ENCODE peak calls at places on chromosome 21, in ten cellular contexts. One of them, this sample, is unnamed.

GRCh38 chr21:15355066-15355465 is 290.3 kb upstream of the NRIP1 start:
- DNase-seq in psoas muscle: no peak
- DNase-seq in fibroblast of the aortic adventitia: no peak
- DNase-seq in cardiac fibroblast: no peak
- DNase-seq in AG04450: no peak
- DNase-seq in sigmoid colon: no peak
- DNase-seq in K562: no peak
- DNase-seq in prostate gland: no peak
- DNase-seq in upper lobe of right lung: no peak
- DNase-seq in mammary epithelial cell: no peak
- DNase-seq in this sample: no peak

GRCh38 chr21:31559368-31560119 is 99.9 kb upstream of the SOD1 start:
- DNase-seq in sigmoid colon: peak; percentile 91
- DNase-seq in upper lobe of right lung: peak; percentile 88
- DNase-seq in mammary epithelial cell: peak; percentile 94
- DNase-seq in K562: no peak
- DNase-seq in cardiac fibroblast: peak; percentile 90
- DNase-seq in fibroblast of the aortic adventitia: peak; percentile 87
- DNase-seq in psoas muscle: peak; percentile 87
- DNase-seq in prostate gland: peak; percentile 92
- DNase-seq in AG04450: peak; percentile 42
- DNase-seq in this sample: peak; percentile 96

GRCh38 chr21:38333290-38334272 is 76.8 kb downstream of the KCNJ15 start:
- DNase-seq in upper lobe of right lung: no peak
- DNase-seq in K562: no peak
- DNase-seq in fibroblast of the aortic adventitia: peak; percentile 44
- DNase-seq in AG04450: no peak
- DNase-seq in sigmoid colon: no peak
- DNase-seq in cardiac fibroblast: peak; percentile 49
- DNase-seq in psoas muscle: no peak
- DNase-seq in mammary epithelial cell: no peak
- DNase-seq in prostate gland: no peak
- DNase-seq in this sample: no peak

GRCh38 chr21:25997788-25998611 is 172.6 kb downstream of the APP start:
- DNase-seq in prostate gland: peak; percentile 17
- DNase-seq in K562: no peak
- DNase-seq in upper lobe of right lung: no peak
- DNase-seq in AG04450: no peak
- DNase-seq in sigmoid colon: no peak
- DNase-seq in fibroblast of the aortic adventitia: no peak
- DNase-seq in mammary epithelial cell: peak; percentile 83
- DNase-seq in cardiac fibroblast: peak; percentile 16
- DNase-seq in psoas muscle: no peak
- DNase-seq in this sample: no peak

GRCh38 chr21:28742527-28742926 is 250.2 kb downstream of the LTN1 start:
- DNase-seq in prostate gland: no peak
- DNase-seq in fibroblast of the aortic adventitia: peak; percentile 93
- DNase-seq in upper lobe of right lung: no peak
- DNase-seq in AG04450: no peak
- DNase-seq in cardiac fibroblast: peak; percentile 80
- DNase-seq in mammary epithelial cell: peak; percentile 34
- DNase-seq in sigmoid colon: no peak
- DNase-seq in psoas muscle: no peak
- DNase-seq in K562: no peak
- DNase-seq in this sample: peak; percentile 54

GRCh38 chr21:23452384-23453083 is 2154.7 kb downstream of the MRPL39 start:
- DNase-seq in prostate gland: no peak
- DNase-seq in AG04450: no peak
- DNase-seq in fibroblast of the aortic adventitia: no peak
- DNase-seq in mammary epithelial cell: no peak
- DNase-seq in sigmoid colon: no peak
- DNase-seq in upper lobe of right lung: peak; percentile 50
- DNase-seq in K562: no peak
- DNase-seq in cardiac fibroblast: no peak
- DNase-seq in psoas muscle: no peak
- DNase-seq in this sample: no peak

GRCh38 chr21:18545908-18546307 is 142.3 kb upstream of the TMPRSS15 start:
- DNase-seq in cardiac fibroblast: no peak
- DNase-seq in psoas muscle: no peak
- DNase-seq in K562: no peak
- DNase-seq in fibroblast of the aortic adventitia: peak; percentile 0
- DNase-seq in AG04450: no peak
- DNase-seq in sigmoid colon: no peak
- DNase-seq in upper lobe of right lung: no peak
- DNase-seq in mammary epithelial cell: no peak
- DNase-seq in prostate gland: no peak
- DNase-seq in this sample: no peak

GRCh38 chr21:45506836-45507522 is 35.3 kb downstream of the SLC19A1 start:
- DNase-seq in AG04450: no peak
- DNase-seq in prostate gland: no peak
- DNase-seq in mammary epithelial cell: no peak
- DNase-seq in fibroblast of the aortic adventitia: no peak
- DNase-seq in K562: no peak
- DNase-seq in cardiac fibroblast: no peak
- DNase-seq in upper lobe of right lung: peak; percentile 47
- DNase-seq in psoas muscle: peak; percentile 7
- DNase-seq in sigmoid colon: peak; percentile 51
- DNase-seq in this sample: no peak

GRCh38 chr21:18950045-18950740 is 546.6 kb upstream of the TMPRSS15 start:
- DNase-seq in psoas muscle: no peak
- DNase-seq in prostate gland: no peak
- DNase-seq in sigmoid colon: no peak
- DNase-seq in AG04450: no peak
- DNase-seq in mammary epithelial cell: no peak
- DNase-seq in fibroblast of the aortic adventitia: no peak
- DNase-seq in K562: no peak
- DNase-seq in cardiac fibroblast: no peak
- DNase-seq in upper lobe of right lung: no peak
- DNase-seq in this sample: no peak

GRCh38 chr21:32364801-32365200 is 28.0 kb downstream of the URB1 start:
- DNase-seq in prostate gland: no peak
- DNase-seq in cardiac fibroblast: no peak
- DNase-seq in AG04450: no peak
- DNase-seq in upper lobe of right lung: no peak
- DNase-seq in mammary epithelial cell: no peak
- DNase-seq in K562: no peak
- DNase-seq in fibroblast of the aortic adventitia: no peak
- DNase-seq in psoas muscle: no peak
- DNase-seq in sigmoid colon: peak; percentile 34
- DNase-seq in this sample: no peak

GRCh38 chr21:32249551-32250280 is 29.1 kb downstream of the MIS18A start:
- DNase-seq in upper lobe of right lung: no peak
- DNase-seq in sigmoid colon: no peak
- DNase-seq in prostate gland: no peak
- DNase-seq in AG04450: no peak
- DNase-seq in psoas muscle: no peak
- DNase-seq in K562: no peak
- DNase-seq in fibroblast of the aortic adventitia: no peak
- DNase-seq in cardiac fibroblast: no peak
- DNase-seq in mammary epithelial cell: no peak
- DNase-seq in this sample: no peak

GRCh38 chr21:16193758-16194606 is 464.2 kb downstream of the USP25 start:
- DNase-seq in fibroblast of the aortic adventitia: peak; percentile 88
- DNase-seq in cardiac fibroblast: peak; percentile 88
- DNase-seq in mammary epithelial cell: peak; percentile 61
- DNase-seq in K562: no peak
- DNase-seq in AG04450: peak; percentile 60
- DNase-seq in sigmoid colon: peak; percentile 80
- DNase-seq in prostate gland: peak; percentile 59
- DNase-seq in psoas muscle: peak; percentile 42
- DNase-seq in upper lobe of right lung: peak; percentile 73
- DNase-seq in this sample: peak; percentile 83

GRCh38 chr21:45989355-45990048 is 7.9 kb downstream of the COL6A1 start:
- DNase-seq in sigmoid colon: peak; percentile 67
- DNase-seq in cardiac fibroblast: no peak
- DNase-seq in prostate gland: no peak
- DNase-seq in mammary epithelial cell: no peak
- DNase-seq in fibroblast of the aortic adventitia: no peak
- DNase-seq in psoas muscle: peak; percentile 15
- DNase-seq in upper lobe of right lung: peak; percentile 66
- DNase-seq in K562: no peak
- DNase-seq in AG04450: no peak
- DNase-seq in this sample: no peak

GRCh38 chr21:15732290-15732995 is 2.7 kb downstream of the USP25 start:
- DNase-seq in AG04450: no peak
- DNase-seq in sigmoid colon: no peak
- DNase-seq in K562: no peak
- DNase-seq in mammary epithelial cell: peak; percentile 40
- DNase-seq in upper lobe of right lung: no peak
- DNase-seq in prostate gland: no peak
- DNase-seq in fibroblast of the aortic adventitia: peak; percentile 51
- DNase-seq in cardiac fibroblast: peak; percentile 56
- DNase-seq in psoas muscle: no peak
- DNase-seq in this sample: peak; percentile 63

GRCh38 chr21:30446969-30447368 is 6.9 kb downstream of the KRTAP15-1 start:
- DNase-seq in psoas muscle: no peak
- DNase-seq in sigmoid colon: no peak
- DNase-seq in cardiac fibroblast: no peak
- DNase-seq in prostate gland: no peak
- DNase-seq in mammary epithelial cell: peak; percentile 35
- DNase-seq in AG04450: no peak
- DNase-seq in K562: no peak
- DNase-seq in upper lobe of right lung: no peak
- DNase-seq in fibroblast of the aortic adventitia: no peak
- DNase-seq in this sample: no peak

GRCh38 chr21:31497939-31498338 is 153.9 kb upstream of the TIAM1 start:
- DNase-seq in prostate gland: no peak
- DNase-seq in mammary epithelial cell: no peak
- DNase-seq in AG04450: no peak
- DNase-seq in sigmoid colon: no peak
- DNase-seq in cardiac fibroblast: no peak
- DNase-seq in fibroblast of the aortic adventitia: no peak
- DNase-seq in upper lobe of right lung: no peak
- DNase-seq in psoas muscle: no peak
- DNase-seq in K562: no peak
- DNase-seq in this sample: no peak

GRCh38 chr21:37257526-37257966 is 9.6 kb downstream of the VPS26C start:
- DNase-seq in upper lobe of right lung: peak; percentile 71
- DNase-seq in psoas muscle: peak; percentile 25
- DNase-seq in mammary epithelial cell: no peak
- DNase-seq in fibroblast of the aortic adventitia: peak; percentile 50
- DNase-seq in AG04450: no peak
- DNase-seq in prostate gland: peak; percentile 6
- DNase-seq in cardiac fibroblast: peak; percentile 48
- DNase-seq in sigmoid colon: no peak
- DNase-seq in K562: no peak
- DNase-seq in this sample: peak; percentile 30
- TF ChIP-seq CTCF in upper lobe of right lung: no peak
- TF ChIP-seq CTCF in psoas muscle: no peak
- TF ChIP-seq CTCF in mammary epithelial cell: no peak
- TF ChIP-seq CTCF in fibroblast of the aortic adventitia: no peak
- TF ChIP-seq CTCF in AG04450: no peak
- TF ChIP-seq CTCF in prostate gland: no peak
- TF ChIP-seq CTCF in cardiac fibroblast: no peak
- TF ChIP-seq CTCF in sigmoid colon: no peak
- TF ChIP-seq CTCF in K562: no peak
- TF ChIP-seq CTCF in this sample: no peak

DNA sequence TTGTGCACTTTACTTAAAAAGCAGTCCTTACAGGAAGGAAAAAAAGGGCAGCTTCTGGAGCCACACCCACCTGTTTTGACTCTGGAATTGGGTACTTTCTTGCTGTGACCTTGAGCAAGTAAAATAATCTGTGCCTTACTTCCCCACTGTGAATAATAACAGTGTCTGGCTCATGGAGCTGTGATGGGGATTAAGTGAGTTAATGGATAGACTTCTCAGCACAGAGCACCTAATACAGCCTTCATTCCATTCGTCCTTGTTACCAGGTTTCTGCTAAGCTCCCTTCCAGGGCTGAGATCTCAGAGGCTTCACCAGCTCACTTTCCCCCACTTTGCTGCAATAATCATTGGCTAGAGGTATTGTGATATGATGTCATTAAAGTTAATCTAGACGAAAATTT is 20.0 kb upstream of the ABCG1 start:
- DNase-seq in sigmoid colon: no peak
- DNase-seq in upper lobe of right lung: no peak
- DNase-seq in cardiac fibroblast: no peak
- DNase-seq in K562: no peak
- DNase-seq in fibroblast of the aortic adventitia: no peak
- DNase-seq in psoas muscle: no peak
- DNase-seq in AG04450: no peak
- DNase-seq in mammary epithelial cell: no peak
- DNase-seq in prostate gland: no peak
- DNase-seq in this sample: no peak
- H3K4me3 ChIP-seq in sigmoid colon: no peak overlapping the region
- H3K4me3 ChIP-seq in upper lobe of right lung: no peak overlapping the region
- H3K4me3 ChIP-seq in cardiac fibroblast: no peak overlapping the region
- H3K4me3 ChIP-seq in K562: no peak overlapping the region
- H3K4me3 ChIP-seq in fibroblast of the aortic adventitia: no peak overlapping the region
- H3K4me3 ChIP-seq in psoas muscle: no peak overlapping the region
- H3K4me3 ChIP-seq in AG04450: no peak overlapping the region
- H3K4me3 ChIP-seq in mammary epithelial cell: no peak overlapping the region
- H3K4me3 ChIP-seq in prostate gland: no peak overlapping the region
- H3K4me3 ChIP-seq in this sample: no peak overlapping the region

DNA sequence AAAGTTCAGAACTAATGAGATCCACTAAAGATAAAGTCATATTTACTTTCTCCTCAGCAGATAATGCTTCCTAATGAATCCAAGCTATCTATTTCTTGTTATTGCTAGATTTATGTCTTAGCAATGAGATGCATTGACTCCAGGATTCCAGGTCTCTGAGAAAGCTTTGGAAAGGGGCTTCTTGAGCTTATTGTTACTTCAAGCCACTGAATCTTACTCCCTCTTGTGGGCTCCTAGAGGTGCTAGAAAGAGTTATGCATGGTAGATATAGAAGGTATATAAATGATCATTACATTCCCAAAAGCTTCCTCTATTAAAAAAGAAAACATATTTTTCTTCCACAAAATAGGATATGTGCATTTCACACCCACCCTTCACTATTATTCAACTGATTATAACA is 246.4 kb upstream of the ADAMTS5 start:
- DNase-seq in sigmoid colon: no peak
- DNase-seq in psoas muscle: no peak
- DNase-seq in AG04450: no peak
- DNase-seq in fibroblast of the aortic adventitia: peak; percentile 66
- DNase-seq in prostate gland: no peak
- DNase-seq in cardiac fibroblast: peak; percentile 44
- DNase-seq in mammary epithelial cell: no peak
- DNase-seq in upper lobe of right lung: no peak
- DNase-seq in K562: no peak
- DNase-seq in this sample: peak; percentile 4
- TF ChIP-seq CTCF in sigmoid colon: no peak
- TF ChIP-seq CTCF in psoas muscle: no peak
- TF ChIP-seq CTCF in AG04450: peak; percentile 56
- TF ChIP-seq CTCF in fibroblast of the aortic adventitia: peak; percentile 54
- TF ChIP-seq CTCF in prostate gland: no peak
- TF ChIP-seq CTCF in cardiac fibroblast: peak; percentile 38
- TF ChIP-seq CTCF in mammary epithelial cell: peak; percentile 34
- TF ChIP-seq CTCF in upper lobe of right lung: no peak
- TF ChIP-seq CTCF in K562: no peak
- TF ChIP-seq CTCF in this sample: peak; percentile 33

DNA sequence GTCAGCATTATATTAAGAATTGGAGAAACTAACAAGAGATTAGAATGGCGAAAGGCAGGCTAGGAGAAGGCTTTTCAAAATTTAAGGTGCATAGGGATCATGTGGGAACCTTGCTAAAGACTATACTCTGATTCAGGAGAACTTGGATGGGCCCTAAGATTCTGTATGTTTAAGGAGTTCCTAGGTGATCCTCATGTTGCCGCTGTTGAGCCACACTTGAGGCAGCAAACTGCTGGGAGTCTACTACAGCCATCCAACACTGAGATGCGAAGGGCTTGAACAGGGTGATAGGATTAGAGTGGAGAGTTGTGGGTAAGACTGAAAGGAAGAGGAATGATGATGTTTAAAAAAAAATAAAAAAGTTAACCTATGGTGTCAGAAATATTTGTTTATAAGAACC is 1013.2 kb downstream of the MRPL39 start:
- DNase-seq in mammary epithelial cell: no peak
- DNase-seq in fibroblast of the aortic adventitia: no peak
- DNase-seq in AG04450: no peak
- DNase-seq in prostate gland: no peak
- DNase-seq in psoas muscle: no peak
- DNase-seq in upper lobe of right lung: no peak
- DNase-seq in cardiac fibroblast: no peak
- DNase-seq in K562: no peak
- DNase-seq in sigmoid colon: no peak
- DNase-seq in this sample: no peak
- H3K4me3 ChIP-seq in mammary epithelial cell: no peak overlapping the region
- H3K4me3 ChIP-seq in fibroblast of the aortic adventitia: no peak overlapping the region
- H3K4me3 ChIP-seq in AG04450: no peak overlapping the region
- H3K4me3 ChIP-seq in prostate gland: no peak overlapping the region
- H3K4me3 ChIP-seq in psoas muscle: no peak overlapping the region
- H3K4me3 ChIP-seq in upper lobe of right lung: no peak overlapping the region
- H3K4me3 ChIP-seq in cardiac fibroblast: no peak overlapping the region
- H3K4me3 ChIP-seq in K562: no peak overlapping the region
- H3K4me3 ChIP-seq in sigmoid colon: no peak overlapping the region
- H3K4me3 ChIP-seq in this sample: no peak overlapping the region